ENCODE peak calls at places on chromosomes 2 and 18, in seven cellular contexts. F, U, O, B, K, C and G are unnamed samples.

GRCh38 chr18:11983592-11983991 is 2.3 kb downstream of the IMPA2 start:
- DNase-seq in O (no peak), F (no peak), C (no peak), U (peak), K (no peak), B (no peak), G (no peak)

GRCh38 chr2:104858325-104858978 is 4.5 kb downstream of the POU3F3 start:
- DNase-seq in F (no peak), B (no peak), K (no peak), C (no peak), U (no peak), O (no peak), G (no peak)

GRCh38 chr2:236177604-236177966 is 9.4 kb upstream of the GBX2 start:
- DNase-seq in B (no peak), K (no peak), U (peak), F (peak), C (no peak), O (peak), G (no peak)

GRCh38 chr2:117958186-117958585 is 55.7 kb downstream of the CCDC93 start:
- DNase-seq in C (no peak), O (no peak), K (no peak), U (no peak), B (no peak), F (peak), G (no peak)

GRCh38 chr18:33837191-33837590 is 259.2 kb downstream of the ASXL3 start:
- DNase-seq in O (no peak), C (no peak), F (no peak), U (peak), B (no peak), K (no peak), G (no peak)

GRCh38 chr2:21856638-21857037 is 732.9 kb downstream of the TDRD15 start:
- DNase-seq in U (no peak), K (no peak), F (no peak), C (no peak), B (no peak), O (no peak), G (no peak)

GRCh38 chr2:174344716-174345472 is 10.1 kb downstream of the SP9 start:
- DNase-seq in B (no peak), C (no peak), U (peak), F (peak), K (no peak), O (no peak), G (no peak)

GRCh38 chr2:72263781-72264060 is 116.1 kb upstream of the CYP26B1 start:
- DNase-seq in C (no peak), B (no peak), O (no peak), F (peak), U (no peak), K (no peak), G (no peak)

GRCh38 chr2:16763493-16763899 is 97.9 kb upstream of the CYRIA start:
- DNase-seq in C (no peak), F (no peak), O (no peak), K (no peak), U (no peak), B (no peak), G (no peak)

GRCh38 chr2:68190991-68191731 is 33.5 kb downstream of the PNO1 start:
- DNase-seq in K (no peak), F (peak), C (no peak), O (no peak), B (no peak), U (no peak), G (peak)

GRCh38 chr2:15756882-15757819 is 165.5 kb downstream of the DDX1 start:
- DNase-seq in F (no peak), C (no peak), B (no peak), U (no peak), O (no peak), K (no peak), G (no peak)

GRCh38 chr2:70514612-70515055 is 39.0 kb downstream of the TGFA start:
- DNase-seq in B (no peak), F (no peak), U (no peak), K (peak), C (no peak), O (peak), G (no peak)

GRCh38 chr2:189350515-189351209 is 90.6 kb upstream of the WDR75 start:
- DNase-seq in C (no peak), K (no peak), O (no peak), U (no peak), B (peak), F (peak), G (peak)

GRCh38 chr2:135095591-135095990 is 43.5 kb downstream of the RAB3GAP1 start:
- DNase-seq in C (no peak), F (no peak), K (no peak), B (no peak), O (no peak), U (no peak), G (no peak)

GRCh38 chr2:1798425-1799144 is 54.3 kb upstream of the PXDN start:
- DNase-seq in U (no peak), K (no peak), O (no peak), C (no peak), F (no peak), B (no peak), G (no peak)

GRCh38 chr2:64143154-64144056 is 815 bp downstream of the PELI1 start:
- DNase-seq in F (peak), C (no peak), U (peak), B (peak), K (no peak), O (peak), G (no peak)

GRCh38 chr2:157890960-157891629 is 15.0 kb upstream of the ACVR1 start:
- DNase-seq in K (no peak), C (no peak), F (peak), U (no peak), O (no peak), B (no peak), G (no peak)

GRCh38 chr18:46152436-46152807 is 48.2 kb downstream of the HAUS1 start:
- DNase-seq in K (no peak), C (peak), B (no peak), O (no peak), U (no peak), F (peak), G (peak)

GRCh38 chr2:211751853-211752252 is 786.7 kb downstream of the ERBB4 start:
- DNase-seq in C (no peak), O (no peak), B (no peak), U (no peak), F (no peak), K (no peak), G (no peak)

GRCh38 chr2:60794271-60794863 is 38.3 kb downstream of the PAPOLG start:
- DNase-seq in C (no peak), B (no peak), U (peak), K (no peak), O (no peak), F (peak), G (no peak)

GRCh38 chr2:179049546-179050311 is at the start of gene CCDC141:
- DNase-seq in U (peak), O (peak), K (no peak), F (no peak), C (no peak), B (no peak), G (no peak)
- H3K4me3 ChIP-seq in U (no peak), O (peak), K (peak), F (no peak), C (no peak), B (peak), G (no peak)

GRCh38 chr2:112481528-112482228 is at the start of gene TTL:
- DNase-seq in K (peak), F (peak), O (peak), U (peak), C (no peak), B (peak), G (no peak)
- H3K4me3 ChIP-seq in K (peak), F (peak), O (peak), U (peak), C (peak), B (peak), G (peak)

DNA sequence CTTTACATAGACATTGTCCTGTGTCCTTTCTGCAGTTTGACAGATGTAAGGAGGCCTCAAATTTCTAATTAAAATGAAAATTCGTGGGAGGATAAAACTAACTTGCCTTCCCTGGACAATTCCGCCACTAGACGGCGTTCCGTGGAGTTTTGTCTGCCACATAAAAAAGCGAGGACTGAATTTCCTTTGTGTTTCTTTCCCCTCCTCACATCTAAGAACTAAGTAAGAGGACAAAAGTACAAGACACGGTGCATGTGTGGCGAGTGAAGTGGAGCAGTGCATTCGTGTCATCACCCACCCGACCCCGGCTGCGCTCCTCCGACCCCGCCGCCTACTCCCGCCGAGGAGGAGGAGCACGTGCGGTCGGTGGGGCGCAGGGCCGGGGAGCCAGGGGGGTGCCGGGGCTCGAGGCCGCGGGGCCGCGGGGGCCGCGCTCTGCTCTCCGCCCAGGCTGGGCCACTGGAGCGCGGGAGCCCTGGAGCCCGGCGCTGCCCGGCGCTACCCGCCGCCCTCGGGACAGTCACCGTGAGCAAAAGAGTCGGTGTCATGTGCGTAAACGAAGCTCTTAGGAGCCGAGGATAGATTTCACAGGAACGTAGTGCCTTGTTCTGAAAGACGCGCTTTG is 10.8 kb downstream of the TBR1 start:
- DNase-seq in U (peak), F (peak), K (no peak), C (no peak), B (no peak), O (no peak), G (no peak)
- H3K4me3 ChIP-seq in U (no peak), F (peak), K (peak), C (no peak), B (no peak), O (no peak), G (peak)

GRCh38 chr2:224086226-224086911 is 47.3 kb upstream of the SERPINE2 start:
- DNase-seq in F (peak), U (no peak), K (no peak), C (peak), B (no peak), O (no peak), G (peak)

GRCh38 chr2:224085811-224086210 is 46.7 kb upstream of the SERPINE2 start:
- DNase-seq in U (no peak), B (no peak), F (peak), O (no peak), K (no peak), C (no peak), G (no peak)

GRCh38 chr2:224083631-224084030 is 44.5 kb upstream of the SERPINE2 start:
- DNase-seq in U (no peak), B (no peak), F (no peak), O (no peak), K (no peak), C (no peak), G (no peak)

GRCh38 chr2:224084266-224084892 is 45.3 kb upstream of the SERPINE2 start:
- DNase-seq in C (no peak), K (no peak), F (no peak), O (no peak), U (peak), B (no peak), G (no peak)

GRCh38 chr2:224085246-224085645 is 46.2 kb upstream of the SERPINE2 start:
- DNase-seq in U (no peak), C (no peak), B (no peak), O (no peak), F (peak), K (no peak), G (peak)
- H3K4me3 ChIP-seq in U (no peak), C (no peak), B (no peak), O (no peak), F (peak), K (no peak), G (no peak)

DNA sequence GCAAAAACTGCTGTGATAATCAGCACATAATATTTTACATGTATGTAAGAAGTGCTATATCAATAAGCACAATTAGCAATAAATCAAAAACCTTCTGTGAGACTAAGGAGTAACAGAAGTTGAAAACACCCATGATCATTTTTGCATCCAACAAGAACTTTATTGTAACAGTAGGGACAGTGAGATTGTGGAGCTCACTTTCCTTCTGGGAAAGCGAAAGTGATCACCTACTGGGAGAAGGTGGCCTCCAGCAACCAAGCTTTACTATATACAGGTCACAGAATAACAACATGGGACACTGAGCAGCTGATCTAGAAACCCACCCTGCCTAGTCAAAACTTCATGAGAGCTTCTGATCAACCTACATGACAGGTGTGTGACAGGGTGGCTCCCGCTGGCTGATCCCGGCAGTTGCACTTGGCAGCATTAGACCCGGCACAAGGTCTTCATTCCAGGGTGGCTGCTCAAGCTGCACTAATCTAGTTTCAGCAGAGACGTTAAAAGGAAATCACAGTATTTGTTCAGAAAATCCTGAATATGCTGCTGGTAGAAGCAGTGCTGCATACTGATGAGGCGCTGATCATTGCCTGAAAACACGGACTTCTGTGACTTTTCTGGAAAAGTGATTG is 63.5 kb upstream of the ARL5A start:
- DNase-seq in C (no peak), O (no peak), B (no peak), K (no peak), F (no peak), U (peak), G (no peak)
- H3K4me3 ChIP-seq in C (no peak), O (no peak), B (peak), K (no peak), F (no peak), U (no peak), G (no peak)